ENCODE peak calls at places on chromosomes 7 and 10, in seven cellular contexts. H, Z, D, L, X, V and R are unnamed samples.

GRCh38 chr7:131365876-131366275 is 38.2 kb downstream of the MKLN1 start:
- DNase-seq in H (no peak), Z (no peak), D (no peak), L (no peak), X (no peak), V (no peak), R (no peak)

GRCh38 chr7:108511939-108512338 is 14.0 kb downstream of the PNPLA8 start:
- DNase-seq in H (no peak), Z (no peak), D (no peak), L (no peak), X (no peak), V (no peak), R (no peak)

GRCh38 chr10:132904169-132904813 is 38.1 kb downstream of the CFAP46 start:
- DNase-seq in H (no peak), Z (no peak), D (no peak), L (peak; percentile 63), X (peak; percentile 76), V (no peak), R (no peak)

GRCh38 chr10:35574924-35575352 is 30.2 kb upstream of the GJD4 start:
- DNase-seq in H (no peak), Z (no peak), D (peak; percentile 15), L (no peak), X (no peak), V (no peak), R (no peak)

GRCh38 chr7:130294314-130294713 is 1.4 kb downstream of the CPA4 start:
- DNase-seq in H (no peak), Z (no peak), D (no peak), L (no peak), X (no peak), V (no peak), R (no peak)

GRCh38 chr10:44769449-44769848 is 141.7 kb upstream of the TMEM72 start:
- DNase-seq in H (no peak), Z (no peak), D (no peak), L (no peak), X (no peak), V (no peak), R (no peak)

GRCh38 chr7:154832557-154833138 is 170.3 kb downstream of the PAXIP1 start:
- DNase-seq in H (no peak), Z (no peak), D (no peak), L (peak; percentile 49), X (peak; percentile 22), V (no peak), R (no peak)

GRCh38 chr7:29606287-29606721 is 42.7 kb downstream of the PRR15 start:
- DNase-seq in H (peak; percentile 58), Z (no peak), D (no peak), L (no peak), X (peak; percentile 50), V (no peak), R (no peak)

GRCh38 chr10:52644678-52645434 is 127.7 kb downstream of the MBL2 start:
- DNase-seq in H (no peak), Z (no peak), D (no peak), L (peak; percentile 40), X (peak; percentile 17), V (no peak), R (peak; percentile 32)

GRCh38 chr10:78774999-78775711 is 293.6 kb upstream of the ZMIZ1 start:
- DNase-seq in H (peak; percentile 75), Z (peak; percentile 19), D (no peak), L (peak; percentile 54), X (no peak), V (no peak), R (peak; percentile 33)

GRCh38 chr7:3482147-3482921 is 181.3 kb downstream of the SDK1 start:
- DNase-seq in H (no peak), Z (no peak), D (peak; percentile 39), L (no peak), X (peak; percentile 31), V (no peak), R (no peak)

GRCh38 chr10:33413093-33413442 is 78.6 kb upstream of the NRP1 start:
- DNase-seq in H (no peak), Z (no peak), D (no peak), L (no peak), X (no peak), V (no peak), R (no peak)

GRCh38 chr7:134140889-134141867 is 14.0 kb downstream of the LRGUK start:
- DNase-seq in H (peak; percentile 75), Z (peak; percentile 66), D (peak; percentile 57), L (peak; percentile 70), X (peak; percentile 93), V (peak; percentile 67), R (peak; percentile 51)

GRCh38 chr7:140391634-140392033 is 6.7 kb downstream of the SLC37A3 start:
- DNase-seq in H (no peak), Z (no peak), D (no peak), L (no peak), X (no peak), V (no peak), R (no peak)

GRCh38 chr7:43659549-43659896 is 69.8 kb downstream of the COA1 start:
- DNase-seq in H (no peak), Z (no peak), D (no peak), L (no peak), X (no peak), V (no peak), R (no peak)

GRCh38 chr7:142053988-142054387 is 57.5 kb upstream of the MGAM2 start:
- DNase-seq in H (no peak), Z (no peak), D (no peak), L (no peak), X (no peak), V (no peak), R (no peak)

GRCh38 chr7:70133291-70133690 is 535.0 kb downstream of the AUTS2 start:
- DNase-seq in H (no peak), Z (no peak), D (no peak), L (no peak), X (no peak), V (no peak), R (no peak)

DNA sequence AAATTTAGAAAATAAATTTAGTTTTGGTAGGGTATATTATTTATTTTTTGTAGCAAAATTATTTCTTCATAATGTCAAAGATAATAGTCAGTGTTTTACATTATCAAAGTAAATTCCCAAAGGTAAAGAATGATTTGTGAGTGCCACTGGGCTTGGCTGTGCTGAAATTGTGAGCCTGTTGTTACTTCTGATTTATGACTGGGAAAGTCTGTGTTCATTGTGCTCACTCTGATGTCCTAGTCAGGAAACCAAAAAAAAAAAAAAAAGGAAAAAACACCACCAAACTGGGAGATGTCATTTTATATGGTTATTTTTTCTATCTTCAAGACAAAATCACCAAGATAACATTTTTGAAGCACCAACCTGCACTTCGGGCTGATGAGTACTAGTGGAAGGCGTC is 44.3 kb downstream of the MDFIC start:
- DNase-seq in H (no peak), Z (no peak), D (no peak), L (no peak), X (no peak), V (no peak), R (no peak)
- H3K4me1 ChIP-seq in H (no peaks in the 10 kb centered on the region), Z (no peaks in the 10 kb centered on the region), D (no peaks in the 10 kb centered on the region), L (no peaks in the 10 kb centered on the region), X (no peaks in the 10 kb centered on the region), V (no peaks in the 10 kb centered on the region), R (no peaks in the 10 kb centered on the region)

DNA sequence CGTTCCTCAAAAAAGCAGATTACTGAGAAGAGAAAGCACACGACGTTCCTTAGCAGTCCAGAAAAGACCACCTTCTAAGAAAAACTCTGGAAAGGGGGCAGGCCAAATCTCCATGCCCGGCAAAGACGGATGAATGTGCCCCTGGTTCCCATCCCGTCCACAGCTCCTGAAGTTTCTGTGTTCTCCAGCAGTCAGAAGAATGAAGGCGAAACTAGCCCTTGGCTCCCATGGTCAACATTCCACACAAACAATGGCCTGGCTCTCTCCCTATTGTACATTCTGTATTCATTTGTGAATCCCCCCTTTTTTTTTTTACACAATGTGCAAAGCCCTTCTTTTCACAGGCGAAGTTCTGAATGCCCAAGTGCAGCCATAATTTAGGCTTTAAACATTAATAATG is 5.3 kb downstream of the CTBP2 start:
- DNase-seq in H (no peak), Z (no peak), D (no peak), L (no peak), X (no peak), V (no peak), R (no peak)
- TF ChIP-seq EP300 in H (no peak), Z (no peak), D (no peak), L (no peak), X (no peak), V (no peak), R (no peak)

GRCh38 chr10:110861476-110861875 is 10.3 kb upstream of the PDCD4 start:
- DNase-seq in H (no peak), Z (no peak), D (no peak), L (no peak), X (no peak), V (no peak), R (no peak)

GRCh38 chr10:110863361-110863760 is 8.4 kb upstream of the PDCD4 start:
- DNase-seq in H (no peak), Z (no peak), D (no peak), L (no peak), X (no peak), V (no peak), R (no peak)

GRCh38 chr10:110863956-110864355 is 7.8 kb upstream of the PDCD4 start:
- DNase-seq in H (no peak), Z (no peak), D (no peak), L (no peak), X (no peak), V (no peak), R (no peak)

GRCh38 chr10:110861930-110862677 is 9.6 kb upstream of the PDCD4 start:
- DNase-seq in H (no peak), Z (peak; percentile 76), D (no peak), L (no peak), X (no peak), V (peak; percentile 74), R (no peak)

DNA sequence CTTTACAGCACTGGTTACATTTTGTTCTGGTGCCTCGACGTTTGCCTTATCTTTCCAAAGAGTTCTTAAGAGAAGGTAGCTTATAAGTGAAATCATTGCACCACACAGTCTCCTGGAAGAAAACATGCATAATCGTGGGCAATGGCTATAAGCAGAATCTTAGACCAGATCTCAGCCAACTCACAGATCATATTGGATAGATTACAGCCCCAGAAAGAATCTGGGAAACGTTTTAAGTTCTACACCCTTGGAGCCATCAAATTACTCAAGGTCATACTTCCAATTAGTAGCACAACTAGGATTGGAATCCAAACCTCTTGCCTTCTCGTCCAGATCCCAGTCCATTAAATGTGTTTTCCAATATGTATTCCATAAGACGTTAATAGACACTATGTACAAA is 8.8 kb upstream of the PDCD4 start:
- DNase-seq in H (no peak), Z (no peak), D (no peak), L (no peak), X (no peak), V (no peak), R (no peak)
- H3K4me1 ChIP-seq in H (peaks cover 10% of the 10 kb centered on the region), Z (peaks cover 78% of the 10 kb centered on the region), D (no peaks in the 10 kb centered on the region), L (peaks cover 71% of the 10 kb centered on the region), X (peaks cover 37% of the 10 kb centered on the region), V (peaks cover 97% of the 10 kb centered on the region), R (peaks cover 24% of the 10 kb centered on the region)

DNA sequence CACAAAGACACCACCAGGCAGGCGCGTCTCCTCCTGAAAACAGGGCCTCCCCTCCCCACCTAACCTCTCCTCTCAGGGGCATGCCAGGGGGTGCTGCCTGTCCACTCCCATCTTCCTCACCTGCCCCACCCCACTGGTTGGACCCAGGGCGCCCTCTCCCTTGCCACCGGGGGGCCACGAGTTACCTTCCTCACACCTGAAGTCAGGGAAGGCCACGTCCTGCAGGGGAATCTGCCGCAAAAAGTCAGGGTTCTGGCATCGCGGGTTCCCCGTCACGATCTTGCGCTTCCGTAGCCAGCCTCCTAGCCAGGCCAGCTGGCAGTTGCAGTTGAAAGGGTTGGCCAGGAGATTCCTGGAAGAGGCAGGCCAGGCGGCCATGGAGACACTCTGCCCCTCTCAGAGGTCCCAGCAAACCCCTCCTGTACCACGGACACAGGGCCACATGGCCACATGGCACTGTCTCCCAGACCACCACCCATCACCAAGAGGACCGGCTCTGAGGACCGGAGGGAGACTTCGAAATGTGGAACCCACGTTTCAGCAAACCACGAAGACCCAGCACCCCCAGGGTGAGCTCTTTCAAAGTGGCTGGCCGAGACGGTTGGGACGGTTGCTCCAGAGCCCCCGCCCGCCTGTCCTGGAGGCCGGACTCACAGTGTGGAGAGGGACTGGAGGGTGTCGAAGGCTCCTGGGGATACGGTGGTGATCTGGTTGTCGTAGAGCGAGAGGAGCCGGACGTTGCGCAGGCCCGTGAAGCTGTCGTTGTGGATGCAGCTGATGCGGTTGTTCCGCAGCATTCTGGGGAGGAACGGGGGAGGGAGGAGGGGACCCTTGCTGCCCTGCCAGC is 142.8 kb downstream of the SLIT1 start:
- DNase-seq in H (no peak), Z (no peak), D (no peak), L (no peak), X (no peak), V (no peak), R (no peak)
- TF ChIP-seq EP300 in H (no peak), Z (no peak), D (no peak), L (no peak), X (no peak), V (no peak), R (no peak)